ENCODE peak calls at places on chromosomes 4 and X, in five cellular contexts. Y is activated CD4-positive, CD25-positive, alpha-beta regulatory T cell; C is bronchial epithelial cell; H is osteocyte; G is EL. U is an unnamed sample.

GRCh38 chr4:143184217-143184502 is 557 bp upstream of the USP38 start:
- DNase-seq in Y (no peak), C (no peak), H (no peak), G (no peak), U (no peak)

GRCh38 chr4:20313237-20314030 is 61.7 kb downstream of the SLIT2 start:
- DNase-seq in Y (no peak), C (no peak), H (no peak), G (no peak), U (no peak)

GRCh38 chr4:184807797-184808718 is 17.7 kb downstream of the ACSL1 start:
- DNase-seq in Y (no peak), C (peak), H (no peak), G (peak), U (peak)

GRCh38 chr4:128707864-128708263 is 101.6 kb upstream of the JADE1 start:
- DNase-seq in Y (no peak), C (peak), H (no peak), G (peak), U (no peak)

GRCh38 chrX:119753639-119754257 is 4.6 kb upstream of the SOWAHD start:
- DNase-seq in Y (peak), C (peak), H (no peak), G (peak), U (no peak)

GRCh38 chr4:59664771-59665170 is 1535.4 kb upstream of the ADGRL3 start:
- DNase-seq in Y (no peak), C (no peak), H (no peak), G (no peak), U (no peak)

GRCh38 chr4:147839651-147840050 is 107.8 kb downstream of the ARHGAP10 start:
- DNase-seq in Y (no peak), C (no peak), H (no peak), G (no peak), U (no peak)

GRCh38 chr4:78596111-78596742 is 44.7 kb downstream of the ANXA3 start:
- DNase-seq in Y (no peak), C (no peak), H (no peak), G (no peak), U (no peak)

GRCh38 chr4:153488006-153488718 is 22.0 kb downstream of the TMEM131L start:
- DNase-seq in Y (peak), C (peak), H (peak), G (no peak), U (no peak)

GRCh38 chr4:157664726-157665125 is 444.2 kb downstream of the GRIA2 start:
- DNase-seq in Y (no peak), C (peak), H (no peak), G (peak), U (no peak)

GRCh38 chrX:21412029-21412428 is 37.8 kb downstream of the CNKSR2 start:
- DNase-seq in Y (no peak), C (peak), H (no peak), G (no peak), U (no peak)

GRCh38 chrX:101287402-101287801 is 3.7 kb downstream of the TAF7L start:
- DNase-seq in Y (no peak), C (peak), H (no peak), G (peak), U (no peak)

GRCh38 chrX:129540068-129540653 is at the start of gene OCRL:
- DNase-seq in Y (peak), C (peak), H (peak), G (peak), U (peak)

GRCh38 chr4:145505945-145506344 is 24.3 kb downstream of the SMAD1 start:
- DNase-seq in Y (no peak), C (no peak), H (no peak), G (no peak), U (no peak)

GRCh38 chr4:127643791-127644190 is 11.0 kb downstream of the INTU start:
- DNase-seq in Y (no peak), C (no peak), H (no peak), G (no peak), U (no peak)

GRCh38 chr4:98352940-98353339 is 91.8 kb downstream of the RAP1GDS1 start:
- DNase-seq in Y (no peak), C (no peak), H (no peak), G (no peak), U (no peak)

GRCh38 chr4:19438228-19438627 is 813.5 kb upstream of the SLIT2 start:
- DNase-seq in Y (no peak), C (peak), H (no peak), G (peak), U (no peak)

GRCh38 chr4:2364654-2365053 is 53.8 kb downstream of the ZFYVE28 start:
- DNase-seq in Y (peak), C (peak), H (no peak), G (peak), U (no peak)

U was measured in nucleus accumbens.